ENCODE peak calls at places on chromosome 20, in four cellular contexts. D is EL, Y is NCI-H1930, G is endothelial cell of umbilical vein. J is an unnamed sample.

GRCh38 chr20:38173237-38174156 is 8.4 kb upstream of the TGM2 start:
- DNase-seq in G (peak; percentile 71), Y (no peak), D (peak; percentile 92), J (no peak)

GRCh38 chr20:62203378-62204030 is 16.6 kb downstream of the HRH3 start:
- DNase-seq in D (peak; percentile 70), Y (no peak), G (peak; percentile 52), J (peak; percentile 36)

GRCh38 chr20:21609221-21609620 is 95.4 kb upstream of the NKX2-2 start:
- DNase-seq in G (no peak), Y (no peak), D (peak; percentile 25), J (no peak)

GRCh38 chr20:50595988-50596693 is 86.0 kb downstream of the PTPN1 start:
- DNase-seq in D (no peak), G (no peak), Y (no peak), J (no peak)

GRCh38 chr20:58131581-58132142 is 96.8 kb downstream of the ANKRD60 start:
- DNase-seq in D (peak; percentile 63), Y (peak; percentile 52), G (peak; percentile 25), J (no peak)

GRCh38 chr20:54172856-54173652 is 732 bp downstream of the CYP24A1 start:
- DNase-seq in G (no peak), D (no peak), Y (no peak), J (no peak)

GRCh38 chr20:38673731-38674177 is 50.5 kb upstream of the SLC32A1 start:
- DNase-seq in Y (peak; percentile 19), G (peak; percentile 39), D (peak; percentile 34), J (no peak)

GRCh38 chr20:1848378-1848777 is 46.8 kb upstream of the SIRPA start:
- DNase-seq in D (no peak), G (no peak), Y (no peak), J (no peak)

GRCh38 chr20:63766695-63767426 is 27.3 kb downstream of the SLC2A4RG start:
- DNase-seq in Y (no peak), D (no peak), G (no peak), J (no peak)

GRCh38 chr20:41524980-41525613 is 93.1 kb downstream of the CHD6 start:
- DNase-seq in Y (no peak), D (peak; percentile 61), G (peak; percentile 46), J (no peak)

GRCh38 chr20:49132995-49133451 is 55.1 kb downstream of the STAU1 start:
- DNase-seq in Y (peak; percentile 22), D (peak; percentile 69), G (peak; percentile 76), J (no peak)

GRCh38 chr20:44651507-44652373 is at the start of gene ADA:
- DNase-seq in D (peak; percentile 64), G (peak; percentile 71), Y (peak; percentile 43), J (no peak)

GRCh38 chr20:63037669-63038268 is 31.0 kb upstream of the BHLHE23 start:
- DNase-seq in G (no peak), Y (no peak), D (no peak), J (no peak)

GRCh38 chr20:24809606-24810005 is 139.5 kb upstream of the CST7 start:
- DNase-seq in D (no peak), Y (no peak), G (no peak), J (no peak)

J was measured in NCI-H1436 treated with DMSO at 0.1 percent for 48 hours.